ENCODE peak calls at places on chromosomes 5 and 9, in eight cellular contexts. One of them, this sample, is unnamed.

GRCh38 chr5:158435161-158435616 is 576.2 kb upstream of the CLINT1 start:
- DNase-seq in activated T-helper 9 cell treated with anti-CD3 and anti-CD28 coated beads, Interleukin-2, amount 50 U/mL, for 16 hours: no peak
- DNase-seq in HFF-Myc: no peak
- DNase-seq in EL: peak
- DNase-seq in cardiac septum: no peak
- DNase-seq in EH: no peak
- DNase-seq in RPMI8226: peak
- DNase-seq in GM04503: no peak
- DNase-seq in this sample: peak

GRCh38 chr5:38557309-38557710 is 864 bp upstream of the LIFR start:
- DNase-seq in activated T-helper 9 cell treated with anti-CD3 and anti-CD28 coated beads, Interleukin-2, amount 50 U/mL, for 16 hours: no peak
- DNase-seq in HFF-Myc: peak
- DNase-seq in EL: no peak
- DNase-seq in cardiac septum: no peak
- DNase-seq in EH: no peak
- DNase-seq in RPMI8226: no peak
- DNase-seq in GM04503: no peak
- DNase-seq in this sample: no peak

GRCh38 chr9:115024925-115025535 is 92.9 kb downstream of the TNC start:
- DNase-seq in activated T-helper 9 cell treated with anti-CD3 and anti-CD28 coated beads, Interleukin-2, amount 50 U/mL, for 16 hours: no peak
- DNase-seq in HFF-Myc: no peak
- DNase-seq in EL: no peak
- DNase-seq in cardiac septum: no peak
- DNase-seq in EH: no peak
- DNase-seq in RPMI8226: no peak
- DNase-seq in GM04503: no peak
- DNase-seq in this sample: no peak

GRCh38 chr5:8842906-8843590 is 702.8 kb downstream of the SEMA5A start:
- DNase-seq in activated T-helper 9 cell treated with anti-CD3 and anti-CD28 coated beads, Interleukin-2, amount 50 U/mL, for 16 hours: no peak
- DNase-seq in HFF-Myc: no peak
- DNase-seq in EL: peak
- DNase-seq in cardiac septum: no peak
- DNase-seq in EH: peak
- DNase-seq in RPMI8226: no peak
- DNase-seq in GM04503: no peak
- DNase-seq in this sample: peak

GRCh38 chr5:174227228-174227627 is 181.7 kb downstream of the NSG2 start:
- DNase-seq in activated T-helper 9 cell treated with anti-CD3 and anti-CD28 coated beads, Interleukin-2, amount 50 U/mL, for 16 hours: no peak
- DNase-seq in HFF-Myc: no peak
- DNase-seq in EL: no peak
- DNase-seq in cardiac septum: no peak
- DNase-seq in EH: no peak
- DNase-seq in RPMI8226: no peak
- DNase-seq in GM04503: no peak
- DNase-seq in this sample: no peak

GRCh38 chr9:84590706-84591105 is 78.8 kb upstream of the NTRK2 start:
- DNase-seq in activated T-helper 9 cell treated with anti-CD3 and anti-CD28 coated beads, Interleukin-2, amount 50 U/mL, for 16 hours: no peak
- DNase-seq in HFF-Myc: no peak
- DNase-seq in EL: no peak
- DNase-seq in cardiac septum: no peak
- DNase-seq in EH: no peak
- DNase-seq in RPMI8226: no peak
- DNase-seq in GM04503: no peak
- DNase-seq in this sample: no peak

GRCh38 chr5:125874717-125875116 is 548.5 kb upstream of the GRAMD2B start:
- DNase-seq in activated T-helper 9 cell treated with anti-CD3 and anti-CD28 coated beads, Interleukin-2, amount 50 U/mL, for 16 hours: no peak
- DNase-seq in HFF-Myc: no peak
- DNase-seq in EL: no peak
- DNase-seq in cardiac septum: no peak
- DNase-seq in EH: no peak
- DNase-seq in RPMI8226: no peak
- DNase-seq in GM04503: no peak
- DNase-seq in this sample: no peak

GRCh38 chr9:133534346-133535284 is at the start of gene ADAMTSL2:
- DNase-seq in activated T-helper 9 cell treated with anti-CD3 and anti-CD28 coated beads, Interleukin-2, amount 50 U/mL, for 16 hours: no peak
- DNase-seq in HFF-Myc: no peak
- DNase-seq in EL: peak
- DNase-seq in cardiac septum: peak
- DNase-seq in EH: peak
- DNase-seq in RPMI8226: peak
- DNase-seq in GM04503: no peak
- DNase-seq in this sample: no peak

GRCh38 chr5:133052317-133053175 is 733 bp downstream of the HSPA4 start:
- DNase-seq in activated T-helper 9 cell treated with anti-CD3 and anti-CD28 coated beads, Interleukin-2, amount 50 U/mL, for 16 hours: peak
- DNase-seq in HFF-Myc: no peak
- DNase-seq in EL: peak
- DNase-seq in cardiac septum: peak
- DNase-seq in EH: peak
- DNase-seq in RPMI8226: peak
- DNase-seq in GM04503: peak
- DNase-seq in this sample: peak

GRCh38 chr9:137451976-137452760 is 7.0 kb downstream of the NSMF start:
- DNase-seq in activated T-helper 9 cell treated with anti-CD3 and anti-CD28 coated beads, Interleukin-2, amount 50 U/mL, for 16 hours: no peak
- DNase-seq in HFF-Myc: no peak
- DNase-seq in EL: no peak
- DNase-seq in cardiac septum: peak
- DNase-seq in EH: no peak
- DNase-seq in RPMI8226: no peak
- DNase-seq in GM04503: no peak
- DNase-seq in this sample: no peak

GRCh38 chr5:113546711-113547159 is 33.2 kb downstream of the YTHDC2 start:
- DNase-seq in activated T-helper 9 cell treated with anti-CD3 and anti-CD28 coated beads, Interleukin-2, amount 50 U/mL, for 16 hours: no peak
- DNase-seq in HFF-Myc: peak
- DNase-seq in EL: peak
- DNase-seq in cardiac septum: no peak
- DNase-seq in EH: peak
- DNase-seq in RPMI8226: no peak
- DNase-seq in GM04503: peak
- DNase-seq in this sample: peak

GRCh38 chr9:134175808-134176598 is 11.6 kb upstream of the RNU6ATAC start:
- DNase-seq in activated T-helper 9 cell treated with anti-CD3 and anti-CD28 coated beads, Interleukin-2, amount 50 U/mL, for 16 hours: no peak
- DNase-seq in HFF-Myc: no peak
- DNase-seq in EL: no peak
- DNase-seq in cardiac septum: no peak
- DNase-seq in EH: peak
- DNase-seq in RPMI8226: no peak
- DNase-seq in GM04503: no peak
- DNase-seq in this sample: no peak

GRCh38 chr9:131774636-131775035 is 34.8 kb upstream of the RAPGEF1 start:
- DNase-seq in activated T-helper 9 cell treated with anti-CD3 and anti-CD28 coated beads, Interleukin-2, amount 50 U/mL, for 16 hours: no peak
- DNase-seq in HFF-Myc: no peak
- DNase-seq in EL: no peak
- DNase-seq in cardiac septum: no peak
- DNase-seq in EH: no peak
- DNase-seq in RPMI8226: no peak
- DNase-seq in GM04503: no peak
- DNase-seq in this sample: no peak

GRCh38 chr5:38462972-38463633 is 93.3 kb downstream of the LIFR start:
- DNase-seq in activated T-helper 9 cell treated with anti-CD3 and anti-CD28 coated beads, Interleukin-2, amount 50 U/mL, for 16 hours: no peak
- DNase-seq in HFF-Myc: no peak
- DNase-seq in EL: peak
- DNase-seq in cardiac septum: no peak
- DNase-seq in EH: peak
- DNase-seq in RPMI8226: no peak
- DNase-seq in GM04503: no peak
- DNase-seq in this sample: no peak

GRCh38 chr5:139682016-139682975 is 34.1 kb downstream of the CXXC5 start:
- DNase-seq in activated T-helper 9 cell treated with anti-CD3 and anti-CD28 coated beads, Interleukin-2, amount 50 U/mL, for 16 hours: no peak
- DNase-seq in HFF-Myc: no peak
- DNase-seq in EL: no peak
- DNase-seq in cardiac septum: no peak
- DNase-seq in EH: no peak
- DNase-seq in RPMI8226: no peak
- DNase-seq in GM04503: no peak
- DNase-seq in this sample: no peak

GRCh38 chr5:124172389-124173003 is 573.9 kb downstream of the ZNF608 start:
- DNase-seq in activated T-helper 9 cell treated with anti-CD3 and anti-CD28 coated beads, Interleukin-2, amount 50 U/mL, for 16 hours: no peak
- DNase-seq in HFF-Myc: no peak
- DNase-seq in EL: no peak
- DNase-seq in cardiac septum: no peak
- DNase-seq in EH: no peak
- DNase-seq in RPMI8226: no peak
- DNase-seq in GM04503: no peak
- DNase-seq in this sample: no peak

GRCh38 chr9:136527131-136527530 is 18.7 kb downstream of the NOTCH1 start:
- DNase-seq in activated T-helper 9 cell treated with anti-CD3 and anti-CD28 coated beads, Interleukin-2, amount 50 U/mL, for 16 hours: no peak
- DNase-seq in HFF-Myc: no peak
- DNase-seq in EL: no peak
- DNase-seq in cardiac septum: no peak
- DNase-seq in EH: no peak
- DNase-seq in RPMI8226: no peak
- DNase-seq in GM04503: no peak
- DNase-seq in this sample: no peak

GRCh38 chr5:66554211-66554610 is 42.0 kb upstream of the MAST4 start:
- DNase-seq in activated T-helper 9 cell treated with anti-CD3 and anti-CD28 coated beads, Interleukin-2, amount 50 U/mL, for 16 hours: no peak
- DNase-seq in HFF-Myc: no peak
- DNase-seq in EL: peak
- DNase-seq in cardiac septum: no peak
- DNase-seq in EH: no peak
- DNase-seq in RPMI8226: peak
- DNase-seq in GM04503: no peak
- DNase-seq in this sample: peak

GRCh38 chr5:9782806-9783560 is 152.8 kb upstream of the TAS2R1 start:
- DNase-seq in activated T-helper 9 cell treated with anti-CD3 and anti-CD28 coated beads, Interleukin-2, amount 50 U/mL, for 16 hours: no peak
- DNase-seq in HFF-Myc: peak
- DNase-seq in EL: peak
- DNase-seq in cardiac septum: no peak
- DNase-seq in EH: peak
- DNase-seq in RPMI8226: no peak
- DNase-seq in GM04503: peak
- DNase-seq in this sample: no peak

GRCh38 chr5:173530547-173530946 is 85.9 kb downstream of the BOD1 start:
- DNase-seq in activated T-helper 9 cell treated with anti-CD3 and anti-CD28 coated beads, Interleukin-2, amount 50 U/mL, for 16 hours: no peak
- DNase-seq in HFF-Myc: no peak
- DNase-seq in EL: no peak
- DNase-seq in cardiac septum: no peak
- DNase-seq in EH: peak
- DNase-seq in RPMI8226: peak
- DNase-seq in GM04503: no peak
- DNase-seq in this sample: no peak

GRCh38 chr5:32413466-32414263 is 30.9 kb downstream of the ZFR start:
- DNase-seq in activated T-helper 9 cell treated with anti-CD3 and anti-CD28 coated beads, Interleukin-2, amount 50 U/mL, for 16 hours: no peak
- DNase-seq in HFF-Myc: no peak
- DNase-seq in EL: no peak
- DNase-seq in cardiac septum: no peak
- DNase-seq in EH: peak
- DNase-seq in RPMI8226: no peak
- DNase-seq in GM04503: no peak
- DNase-seq in this sample: peak

GRCh38 chr5:171168177-171168576 is 140.9 kb upstream of the TLX3 start:
- DNase-seq in activated T-helper 9 cell treated with anti-CD3 and anti-CD28 coated beads, Interleukin-2, amount 50 U/mL, for 16 hours: no peak
- DNase-seq in HFF-Myc: no peak
- DNase-seq in EL: no peak
- DNase-seq in cardiac septum: no peak
- DNase-seq in EH: no peak
- DNase-seq in RPMI8226: no peak
- DNase-seq in GM04503: no peak
- DNase-seq in this sample: no peak

GRCh38 chr9:86481466-86481865 is 127.3 kb upstream of the TUT7 start:
- DNase-seq in activated T-helper 9 cell treated with anti-CD3 and anti-CD28 coated beads, Interleukin-2, amount 50 U/mL, for 16 hours: no peak
- DNase-seq in HFF-Myc: no peak
- DNase-seq in EL: no peak
- DNase-seq in cardiac septum: no peak
- DNase-seq in EH: no peak
- DNase-seq in RPMI8226: no peak
- DNase-seq in GM04503: no peak
- DNase-seq in this sample: no peak

GRCh38 chr5:124605516-124605915 is 140.9 kb downstream of the ZNF608 start:
- DNase-seq in activated T-helper 9 cell treated with anti-CD3 and anti-CD28 coated beads, Interleukin-2, amount 50 U/mL, for 16 hours: no peak
- DNase-seq in HFF-Myc: no peak
- DNase-seq in EL: no peak
- DNase-seq in cardiac septum: no peak
- DNase-seq in EH: no peak
- DNase-seq in RPMI8226: no peak
- DNase-seq in GM04503: no peak
- DNase-seq in this sample: no peak

GRCh38 chr5:157998021-157998504 is 139.1 kb upstream of the CLINT1 start:
- DNase-seq in activated T-helper 9 cell treated with anti-CD3 and anti-CD28 coated beads, Interleukin-2, amount 50 U/mL, for 16 hours: no peak
- DNase-seq in HFF-Myc: no peak
- DNase-seq in EL: peak
- DNase-seq in cardiac septum: no peak
- DNase-seq in EH: peak
- DNase-seq in RPMI8226: no peak
- DNase-seq in GM04503: no peak
- DNase-seq in this sample: peak

GRCh38 chr5:132459031-132459982 is 31.3 kb downstream of the IRF1 start:
- DNase-seq in activated T-helper 9 cell treated with anti-CD3 and anti-CD28 coated beads, Interleukin-2, amount 50 U/mL, for 16 hours: no peak
- DNase-seq in HFF-Myc: no peak
- DNase-seq in EL: peak
- DNase-seq in cardiac septum: no peak
- DNase-seq in EH: peak
- DNase-seq in RPMI8226: peak
- DNase-seq in GM04503: no peak
- DNase-seq in this sample: peak

GRCh38 chr5:110899566-110900412 is 161.0 kb downstream of the SLC25A46 start:
- DNase-seq in activated T-helper 9 cell treated with anti-CD3 and anti-CD28 coated beads, Interleukin-2, amount 50 U/mL, for 16 hours: no peak
- DNase-seq in HFF-Myc: no peak
- DNase-seq in EL: peak
- DNase-seq in cardiac septum: no peak
- DNase-seq in EH: peak
- DNase-seq in RPMI8226: no peak
- DNase-seq in GM04503: no peak
- DNase-seq in this sample: peak

GRCh38 chr5:150247726-150248125 is 41.8 kb downstream of the CAMK2A start:
- DNase-seq in activated T-helper 9 cell treated with anti-CD3 and anti-CD28 coated beads, Interleukin-2, amount 50 U/mL, for 16 hours: no peak
- DNase-seq in HFF-Myc: no peak
- DNase-seq in EL: no peak
- DNase-seq in cardiac septum: no peak
- DNase-seq in EH: no peak
- DNase-seq in RPMI8226: no peak
- DNase-seq in GM04503: no peak
- DNase-seq in this sample: no peak

GRCh38 chr5:179648410-179648809 is 24.9 kb upstream of the HNRNPH1 start:
- DNase-seq in activated T-helper 9 cell treated with anti-CD3 and anti-CD28 coated beads, Interleukin-2, amount 50 U/mL, for 16 hours: no peak
- DNase-seq in HFF-Myc: no peak
- DNase-seq in EL: no peak
- DNase-seq in cardiac septum: no peak
- DNase-seq in EH: no peak
- DNase-seq in RPMI8226: no peak
- DNase-seq in GM04503: no peak
- DNase-seq in this sample: no peak

GRCh38 chr5:39175273-39175955 is 43.9 kb downstream of the FYB1 start:
- DNase-seq in activated T-helper 9 cell treated with anti-CD3 and anti-CD28 coated beads, Interleukin-2, amount 50 U/mL, for 16 hours: no peak
- DNase-seq in HFF-Myc: no peak
- DNase-seq in EL: no peak
- DNase-seq in cardiac septum: no peak
- DNase-seq in EH: no peak
- DNase-seq in RPMI8226: no peak
- DNase-seq in GM04503: no peak
- DNase-seq in this sample: no peak